ENCODE peak calls at places on chromosomes 7 and 10, in four cellular contexts. One of them, this sample, is unnamed.

GRCh38 chr7:74141705-74142104 is 32.5 kb upstream of the EIF4H start:
- DNase-seq in lower leg skin: no peak
- DNase-seq in PC-9: peak; percentile 38
- DNase-seq in osteoblast: no peak
- DNase-seq in this sample: no peak

GRCh38 chr7:2688409-2689342 is 674 bp downstream of the AMZ1 start:
- DNase-seq in lower leg skin: no peak
- DNase-seq in PC-9: no peak
- DNase-seq in osteoblast: peak; percentile 92
- DNase-seq in this sample: no peak

GRCh38 chr10:120978589-120979252 is 127.6 kb downstream of the WDR11 start:
- DNase-seq in lower leg skin: no peak
- DNase-seq in PC-9: no peak
- DNase-seq in osteoblast: no peak
- DNase-seq in this sample: no peak

GRCh38 chr10:110863361-110863760 is 8.4 kb upstream of the PDCD4 start:
- DNase-seq in lower leg skin: no peak
- DNase-seq in PC-9: no peak
- DNase-seq in osteoblast: no peak
- DNase-seq in this sample: no peak

GRCh38 chr7:105306160-105306784 is 82.4 kb downstream of the SRPK2 start:
- DNase-seq in lower leg skin: no peak
- DNase-seq in PC-9: no peak
- DNase-seq in osteoblast: no peak
- DNase-seq in this sample: no peak

GRCh38 chr10:6637053-6637452 is 57.0 kb upstream of the PRKCQ start:
- DNase-seq in lower leg skin: no peak
- DNase-seq in PC-9: no peak
- DNase-seq in osteoblast: no peak
- DNase-seq in this sample: no peak

GRCh38 chr10:110411047-110411410 is 86.7 kb upstream of the DUSP5 start:
- DNase-seq in lower leg skin: no peak
- DNase-seq in PC-9: peak; percentile 86
- DNase-seq in osteoblast: peak; percentile 70
- DNase-seq in this sample: peak; percentile 71

GRCh38 chr7:29953735-29954347 is 35.8 kb downstream of the SCRN1 start:
- DNase-seq in lower leg skin: no peak
- DNase-seq in PC-9: no peak
- DNase-seq in osteoblast: no peak
- DNase-seq in this sample: no peak

GRCh38 chr7:38694326-38694725 is 63.2 kb upstream of the AMPH start:
- DNase-seq in lower leg skin: no peak
- DNase-seq in PC-9: no peak
- DNase-seq in osteoblast: no peak
- DNase-seq in this sample: no peak

GRCh38 chr7:129308047-129308446 is 83.2 kb downstream of the AHCYL2 start:
- DNase-seq in lower leg skin: peak; percentile 40
- DNase-seq in PC-9: peak; percentile 3
- DNase-seq in osteoblast: no peak
- DNase-seq in this sample: no peak

GRCh38 chr10:79060641-79061255 is 8.0 kb upstream of the ZMIZ1 start:
- DNase-seq in lower leg skin: no peak
- DNase-seq in PC-9: no peak
- DNase-seq in osteoblast: peak; percentile 21
- DNase-seq in this sample: no peak

GRCh38 chr10:5449823-5450222 is 37.5 kb downstream of the NET1 start:
- DNase-seq in lower leg skin: no peak
- DNase-seq in PC-9: no peak
- DNase-seq in osteoblast: peak; percentile 46
- DNase-seq in this sample: no peak

GRCh38 chr10:119165171-119166110 is at the start of gene SFXN4:
- DNase-seq in lower leg skin: peak; percentile 55
- DNase-seq in PC-9: peak; percentile 65
- DNase-seq in osteoblast: peak; percentile 96
- DNase-seq in this sample: no peak

GRCh38 chr7:99665989-99666388 is 13.8 kb downstream of the CYP3A5 start:
- DNase-seq in lower leg skin: no peak
- DNase-seq in PC-9: no peak
- DNase-seq in osteoblast: no peak
- DNase-seq in this sample: no peak

GRCh38 chr10:34235164-34235832 is 579.8 kb downstream of the PARD3 start:
- DNase-seq in lower leg skin: no peak
- DNase-seq in PC-9: no peak
- DNase-seq in osteoblast: peak; percentile 68
- DNase-seq in this sample: peak; percentile 17

GRCh38 chr10:103804866-103805265 is 50.5 kb downstream of the SH3PXD2A start:
- DNase-seq in lower leg skin: no peak
- DNase-seq in PC-9: no peak
- DNase-seq in osteoblast: no peak
- DNase-seq in this sample: no peak

GRCh38 chr7:121334875-121335648 is 6.3 kb downstream of the WNT16 start:
- DNase-seq in lower leg skin: no peak
- DNase-seq in PC-9: no peak
- DNase-seq in osteoblast: no peak
- DNase-seq in this sample: no peak

GRCh38 chr10:67770537-67770936 is 67.5 kb downstream of the DNAJC12 start:
- DNase-seq in lower leg skin: no peak
- DNase-seq in PC-9: no peak
- DNase-seq in osteoblast: no peak
- DNase-seq in this sample: no peak

GRCh38 chr7:144738708-144739314 is 97.0 kb downstream of the TPK1 start:
- DNase-seq in lower leg skin: no peak
- DNase-seq in PC-9: no peak
- DNase-seq in osteoblast: peak; percentile 64
- DNase-seq in this sample: peak; percentile 1

GRCh38 chr7:95047291-95047690 is 139.9 kb downstream of the PPP1R9A start:
- DNase-seq in lower leg skin: no peak
- DNase-seq in PC-9: no peak
- DNase-seq in osteoblast: no peak
- DNase-seq in this sample: no peak

GRCh38 chr10:80412521-80412920 is 4.2 kb downstream of the PRXL2A start:
- DNase-seq in lower leg skin: no peak
- DNase-seq in PC-9: no peak
- DNase-seq in osteoblast: no peak
- DNase-seq in this sample: no peak

GRCh38 chr7:7226407-7226806 is 44.1 kb downstream of the C1GALT1 start:
- DNase-seq in lower leg skin: no peak
- DNase-seq in PC-9: no peak
- DNase-seq in osteoblast: no peak
- DNase-seq in this sample: no peak

GRCh38 chr10:74097776-74098175 is 52.9 kb downstream of the AP3M1 start:
- DNase-seq in lower leg skin: no peak
- DNase-seq in PC-9: no peak
- DNase-seq in osteoblast: no peak
- DNase-seq in this sample: no peak

GRCh38 chr10:70567603-70568002 is 34.9 kb downstream of the PRF1 start:
- DNase-seq in lower leg skin: no peak
- DNase-seq in PC-9: no peak
- DNase-seq in osteoblast: peak; percentile 65
- DNase-seq in this sample: no peak

GRCh38 chr10:58588673-58589265 is 76.1 kb downstream of the BICC1 start:
- DNase-seq in lower leg skin: no peak
- DNase-seq in PC-9: peak; percentile 10
- DNase-seq in osteoblast: no peak
- DNase-seq in this sample: no peak

GRCh38 chr10:126734015-126734414 is 63.5 kb upstream of the C10orf90 start:
- DNase-seq in lower leg skin: peak; percentile 20
- DNase-seq in PC-9: no peak
- DNase-seq in osteoblast: no peak
- DNase-seq in this sample: no peak

GRCh38 chr10:107546239-107546638 is 381.7 kb upstream of the SORCS1 start:
- DNase-seq in lower leg skin: no peak
- DNase-seq in PC-9: no peak
- DNase-seq in osteoblast: no peak
- DNase-seq in this sample: no peak

GRCh38 chr10:63241898-63242297 is 108.8 kb downstream of the NRBF2 start:
- DNase-seq in lower leg skin: no peak
- DNase-seq in PC-9: no peak
- DNase-seq in osteoblast: no peak
- DNase-seq in this sample: no peak

GRCh38 chr7:23012797-23013714 is 874 bp downstream of the HYCC1 start:
- DNase-seq in lower leg skin: no peak
- DNase-seq in PC-9: peak; percentile 33
- DNase-seq in osteoblast: peak; percentile 60
- DNase-seq in this sample: no peak

GRCh38 chr7:55349126-55349525 is 16.0 kb upstream of the LANCL2 start:
- DNase-seq in lower leg skin: no peak
- DNase-seq in PC-9: no peak
- DNase-seq in osteoblast: no peak
- DNase-seq in this sample: no peak

GRCh38 chr7:86664486-86664885 is 20.8 kb downstream of the GRM3 start:
- DNase-seq in lower leg skin: no peak
- DNase-seq in PC-9: no peak
- DNase-seq in osteoblast: no peak
- DNase-seq in this sample: no peak

GRCh38 chr10:120426306-120426705 is 30.7 kb upstream of the PLPP4 start:
- DNase-seq in lower leg skin: no peak
- DNase-seq in PC-9: no peak
- DNase-seq in osteoblast: no peak
- DNase-seq in this sample: no peak

GRCh38 chr10:131649609-131650008 is 251.2 kb upstream of the PPP2R2D start:
- DNase-seq in lower leg skin: no peak
- DNase-seq in PC-9: no peak
- DNase-seq in osteoblast: no peak
- DNase-seq in this sample: no peak

GRCh38 chr10:48288661-48289060 is 14.2 kb upstream of the FRMPD2 start:
- DNase-seq in lower leg skin: no peak
- DNase-seq in PC-9: no peak
- DNase-seq in osteoblast: no peak
- DNase-seq in this sample: no peak

GRCh38 chr10:57992321-57993077 is 275.2 kb downstream of the IPMK start:
- DNase-seq in lower leg skin: no peak
- DNase-seq in PC-9: peak; percentile 41
- DNase-seq in osteoblast: no peak
- DNase-seq in this sample: no peak

GRCh38 chr7:2525931-2526630 is 6.5 kb downstream of the LFNG start:
- DNase-seq in lower leg skin: no peak
- DNase-seq in PC-9: no peak
- DNase-seq in osteoblast: no peak
- DNase-seq in this sample: no peak

GRCh38 chr10:101322266-101323151 is 31.5 kb upstream of the BTRC start:
- DNase-seq in lower leg skin: no peak
- DNase-seq in PC-9: no peak
- DNase-seq in osteoblast: no peak
- DNase-seq in this sample: no peak

This sample was measured in HS-27A.